ENCODE peak calls at places on chromosomes 13 and 19, in six cellular contexts. H is sigmoid colon, F is thyroid gland, U is endothelial cell of umbilical vein, G is heart left ventricle, P is stomach. N is an unnamed sample.

GRCh38 chr19:41565384-41565730 is 10.6 kb upstream of the CEACAM21 start:
- DNase-seq in H (no peak), F (no peak), U (no peak), G (no peak), P (no peak), N (no peak)

GRCh38 chr13:46804391-46804815 is 7.4 kb upstream of the ESD start:
- DNase-seq in H (no peak), F (no peak), U (no peak), G (no peak), P (no peak), N (no peak)

GRCh38 chr13:99033814-99034213 is 56.0 kb upstream of the DOCK9 start:
- DNase-seq in H (no peak), F (no peak), U (peak), G (no peak), P (no peak), N (no peak)

GRCh38 chr13:31261241-31261640 is 61.5 kb downstream of the B3GLCT start:
- DNase-seq in H (no peak), F (no peak), U (no peak), G (no peak), P (no peak), N (no peak)

GRCh38 chr19:18507021-18507726 is 14.7 kb downstream of the ELL start:
- DNase-seq in H (no peak), F (no peak), U (peak), G (peak), P (peak), N (peak)

GRCh38 chr13:98475521-98475920 is 101.4 kb downstream of the STK24 start:
- DNase-seq in H (no peak), F (no peak), U (peak), G (no peak), P (no peak), N (no peak)

GRCh38 chr19:48006762-48007161 is 12.3 kb downstream of the ELSPBP1 start:
- DNase-seq in H (no peak), F (no peak), U (no peak), G (no peak), P (no peak), N (no peak)

GRCh38 chr19:14715841-14716240 is 26.0 kb downstream of the ZNF333 start:
- DNase-seq in H (no peak), F (no peak), U (no peak), G (no peak), P (no peak), N (no peak)

GRCh38 chr13:111153977-111154332 is 38.8 kb downstream of the ARHGEF7 start:
- DNase-seq in H (peak), F (no peak), U (no peak), G (no peak), P (no peak), N (peak)

GRCh38 chr19:45063851-45064801 is 12.2 kb downstream of the ZNF296 start:
- DNase-seq in H (no peak), F (no peak), U (no peak), G (no peak), P (no peak), N (no peak)

GRCh38 chr13:77740931-77741586 is 43.6 kb downstream of the SLAIN1 start:
- DNase-seq in H (no peak), F (no peak), U (no peak), G (no peak), P (no peak), N (no peak)

GRCh38 chr13:101751488-101751887 is 299.0 kb downstream of the ITGBL1 start:
- DNase-seq in H (no peak), F (no peak), U (peak), G (no peak), P (no peak), N (no peak)

GRCh38 chr19:49422407-49423277 is 599 bp downstream of the PTH2 start:
- DNase-seq in H (no peak), F (no peak), U (peak), G (peak), P (no peak), N (no peak)

GRCh38 chr13:42996584-42996983 is 4.5 kb upstream of the EPSTI1 start:
- DNase-seq in H (no peak), F (no peak), U (peak), G (no peak), P (no peak), N (no peak)

GRCh38 chr19:48617146-48617937 is 1.6 kb downstream of the RPL18 start:
- DNase-seq in H (no peak), F (peak), U (no peak), G (no peak), P (peak), N (no peak)

GRCh38 chr19:41957838-41958366 is 1.2 kb downstream of the RABAC1 start:
- DNase-seq in H (peak), F (peak), U (peak), G (peak), P (peak), N (peak)

GRCh38 chr19:12660980-12661379 is 5.6 kb downstream of the MAN2B1 start:
- DNase-seq in H (no peak), F (no peak), U (no peak), G (no peak), P (no peak), N (no peak)

GRCh38 chr19:45305421-45305820 is 17.3 kb downstream of the CKM start:
- DNase-seq in H (no peak), F (no peak), U (no peak), G (no peak), P (no peak), N (no peak)

GRCh38 chr13:20588529-20589110 is 21.7 kb downstream of the IFT88 start:
- DNase-seq in H (no peak), F (no peak), U (no peak), G (no peak), P (no peak), N (no peak)

GRCh38 chr19:43798546-43799409 is 3.5 kb downstream of the LYPD5 start:
- DNase-seq in H (no peak), F (peak), U (no peak), G (no peak), P (peak), N (no peak)

GRCh38 chr13:29472317-29472961 is 123.0 kb downstream of the SLC7A1 start:
- DNase-seq in H (no peak), F (peak), U (peak), G (peak), P (peak), N (peak)

GRCh38 chr19:44723952-44724319 is 24.6 kb upstream of the BCL3 start:
- DNase-seq in H (peak), F (peak), U (peak), G (peak), P (peak), N (peak)

GRCh38 chr19:4284176-4284958 is 5.3 kb downstream of the SHD start:
- DNase-seq in H (no peak), F (no peak), U (no peak), G (no peak), P (no peak), N (peak)

GRCh38 chr13:49539313-49539712 is 43.6 kb downstream of the PHF11 start:
- DNase-seq in H (peak), F (no peak), U (peak), G (no peak), P (no peak), N (no peak)

GRCh38 chr13:73273737-73274136 is 214.9 kb downstream of the KLF5 start:
- DNase-seq in H (no peak), F (no peak), U (no peak), G (no peak), P (no peak), N (no peak)

GRCh38 chr19:31956771-31957170 is 388.6 kb upstream of the ZNF507 start:
- DNase-seq in H (no peak), F (no peak), U (no peak), G (no peak), P (no peak), N (no peak)

GRCh38 chr19:31960474-31960873 is 384.9 kb upstream of the ZNF507 start:
- DNase-seq in H (no peak), F (no peak), U (no peak), G (no peak), P (no peak), N (no peak)

GRCh38 chr19:31955061-31955460 is 390.3 kb upstream of the ZNF507 start:
- DNase-seq in H (no peak), F (no peak), U (no peak), G (no peak), P (peak), N (no peak)

GRCh38 chr19:31957711-31958110 is 387.7 kb upstream of the ZNF507 start:
- DNase-seq in H (no peak), F (no peak), U (no peak), G (no peak), P (no peak), N (no peak)

DNA sequence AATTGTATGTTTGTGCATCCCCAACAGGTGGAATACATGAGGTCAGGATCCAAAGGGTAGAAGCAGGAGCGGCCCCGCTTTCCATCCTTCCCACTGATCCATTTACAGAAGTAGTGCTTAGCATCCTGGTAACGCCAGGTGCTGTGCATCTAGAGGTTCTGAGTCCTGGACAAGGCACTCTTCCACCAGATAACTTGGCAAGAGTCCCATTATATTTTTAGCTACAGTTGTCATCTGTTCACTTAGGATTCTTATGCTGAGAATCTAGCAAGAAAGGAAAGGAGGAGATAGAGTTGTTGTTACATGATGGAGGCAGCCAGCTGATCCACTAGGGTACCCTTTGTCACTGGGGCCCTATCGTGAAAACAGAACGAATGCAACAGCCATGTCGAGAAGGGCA is 389.5 kb upstream of the ZNF507 start:
- DNase-seq in H (no peak), F (no peak), U (no peak), G (no peak), P (peak), N (no peak)
- H3K4me3 ChIP-seq in H (no peak), F (no peak), U (no peak), G (no peak), P (no peak), N (no peak)

GRCh38 chr19:16325671-16326400 is 1.2 kb downstream of the KLF2 start:
- DNase-seq in H (peak), F (peak), U (peak), G (peak), P (no peak), N (peak)
- TF ChIP-seq POLR2A in H (no peak), F (no peak), U (peak), G (no peak), P (no peak), N (no peak)

DNA sequence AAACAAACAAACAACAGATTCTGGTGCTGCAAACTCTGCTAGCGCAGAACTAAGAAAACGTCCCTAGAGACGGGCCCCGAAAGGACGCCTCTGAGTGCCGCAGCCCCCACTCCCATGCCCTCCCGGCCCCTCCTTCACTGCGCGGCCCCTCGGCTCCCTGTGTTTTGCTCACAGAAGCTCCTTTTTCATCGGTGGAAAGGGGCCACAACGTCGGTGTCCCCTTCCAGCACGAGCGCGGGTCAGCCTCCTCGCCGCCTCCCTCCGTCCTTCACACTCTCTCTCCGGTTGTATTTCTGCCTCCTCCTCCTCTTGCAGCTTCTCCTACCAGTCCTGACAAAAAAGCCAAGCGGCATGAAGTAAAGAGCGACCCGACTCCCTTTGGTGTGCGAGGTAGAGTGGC is 14.8 kb upstream of the F7 start:
- DNase-seq in H (peak), F (no peak), U (no peak), G (no peak), P (no peak), N (no peak)
- H3K4me3 ChIP-seq in H (no peak), F (no peak), U (no peak), G (no peak), P (no peak), N (no peak)

DNA sequence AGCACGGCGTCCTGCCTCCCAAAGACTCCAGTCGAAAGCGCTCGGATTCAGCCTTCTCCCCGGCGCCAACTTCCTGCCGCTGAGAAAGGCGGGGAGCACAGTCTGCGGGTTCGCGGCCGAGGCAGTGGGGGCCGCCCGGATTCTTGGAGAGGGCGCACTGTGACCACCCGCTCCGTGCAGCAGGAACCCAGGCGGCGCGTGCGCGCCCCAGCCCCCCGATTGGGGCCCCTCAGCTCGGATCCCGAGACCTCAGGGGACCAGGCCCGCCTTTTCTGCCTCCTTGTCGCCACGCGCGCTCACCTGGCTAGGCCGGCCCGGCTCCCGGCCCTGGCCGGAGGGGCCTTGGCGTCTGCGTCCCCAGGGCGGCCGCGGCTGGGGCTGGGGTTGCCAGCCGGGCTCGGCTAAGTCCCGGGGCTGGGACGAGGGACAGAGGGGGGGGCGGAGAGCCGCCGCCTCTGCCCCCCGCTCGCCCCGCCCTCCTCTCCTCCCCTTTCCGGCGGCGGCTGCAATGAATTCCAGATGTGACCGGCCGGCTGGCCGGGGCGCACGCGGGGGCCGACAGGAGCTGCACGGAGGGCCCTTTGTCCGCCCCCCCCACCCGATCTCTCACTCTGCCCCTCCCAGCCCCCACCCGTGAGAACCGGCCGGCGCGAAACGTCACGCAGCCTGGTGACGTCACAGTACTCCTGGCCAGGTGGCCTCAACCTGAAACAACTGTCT is at the start of gene S1PR2:
- DNase-seq in H (peak), F (peak), U (peak), G (peak), P (peak), N (peak)
- TF ChIP-seq POLR2A in H (peak), F (no peak), U (no peak), G (no peak), P (no peak), N (peak)

DNA sequence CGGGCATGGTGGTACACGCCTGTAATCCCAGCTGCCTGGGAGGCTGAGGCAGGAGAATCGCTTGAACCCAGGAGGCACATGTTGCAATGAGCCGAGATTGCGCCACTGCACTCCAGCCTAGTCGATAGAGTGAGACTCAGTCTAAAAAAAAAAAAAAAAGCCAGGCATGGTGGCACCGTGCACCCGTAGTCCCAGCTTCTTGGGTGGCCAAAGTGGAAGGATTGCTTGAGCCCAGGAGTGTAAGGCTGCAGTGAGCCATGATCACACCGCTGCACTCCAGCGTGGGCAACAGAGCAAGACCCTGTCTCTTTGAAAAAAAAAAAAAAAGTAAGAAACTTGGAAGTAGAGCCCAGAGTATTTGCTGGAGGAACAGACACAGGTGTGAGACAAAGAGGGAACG is 27.7 kb downstream of the CCDC8 start:
- DNase-seq in H (peak), F (peak), U (no peak), G (no peak), P (no peak), N (no peak)
- H3K4me3 ChIP-seq in H (no peak), F (no peak), U (no peak), G (no peak), P (no peak), N (no peak)

N was measured in Peyer's patch.